ENCODE peak calls at places on chromosomes 2 and 18, in seven cellular contexts. One of them, this sample, is unnamed.

GRCh38 chr2:238039985-238040384 is 20.8 kb upstream of the SCLY start:
- DNase-seq in T follicular helper cell: no peak
- DNase-seq in anterior cingulate cortex: no peak
- DNase-seq in HuH-7.5: no peak
- DNase-seq in NCI-H2171 treated with DMSO at 0.1 percent for 48 hours: no peak
- DNase-seq in stromal cell of bone marrow: no peak
- DNase-seq in choroid plexus epithelial cell: no peak
- DNase-seq in this sample: no peak

GRCh38 chr18:23864620-23865019 is 149.9 kb upstream of the TTC39C start:
- DNase-seq in T follicular helper cell: no peak
- DNase-seq in anterior cingulate cortex: no peak
- DNase-seq in HuH-7.5: no peak
- DNase-seq in NCI-H2171 treated with DMSO at 0.1 percent for 48 hours: no peak
- DNase-seq in stromal cell of bone marrow: no peak
- DNase-seq in choroid plexus epithelial cell: no peak
- DNase-seq in this sample: no peak

GRCh38 chr2:9708683-9709538 is 78.1 kb upstream of the YWHAQ start:
- DNase-seq in T follicular helper cell: no peak
- DNase-seq in anterior cingulate cortex: no peak
- DNase-seq in HuH-7.5: no peak
- DNase-seq in NCI-H2171 treated with DMSO at 0.1 percent for 48 hours: peak
- DNase-seq in stromal cell of bone marrow: no peak
- DNase-seq in choroid plexus epithelial cell: no peak
- DNase-seq in this sample: no peak

GRCh38 chr2:197972017-197972416 is 167.6 kb downstream of the PLCL1 start:
- DNase-seq in T follicular helper cell: no peak
- DNase-seq in anterior cingulate cortex: no peak
- DNase-seq in HuH-7.5: no peak
- DNase-seq in NCI-H2171 treated with DMSO at 0.1 percent for 48 hours: no peak
- DNase-seq in stromal cell of bone marrow: peak
- DNase-seq in choroid plexus epithelial cell: peak
- DNase-seq in this sample: no peak

GRCh38 chr2:172334988-172335387 is 92.4 kb upstream of the ITGA6 start:
- DNase-seq in T follicular helper cell: no peak
- DNase-seq in anterior cingulate cortex: no peak
- DNase-seq in HuH-7.5: no peak
- DNase-seq in NCI-H2171 treated with DMSO at 0.1 percent for 48 hours: no peak
- DNase-seq in stromal cell of bone marrow: no peak
- DNase-seq in choroid plexus epithelial cell: no peak
- DNase-seq in this sample: no peak

GRCh38 chr2:236501531-236501930 is 68.1 kb upstream of the ACKR3 start:
- DNase-seq in T follicular helper cell: no peak
- DNase-seq in anterior cingulate cortex: no peak
- DNase-seq in HuH-7.5: no peak
- DNase-seq in NCI-H2171 treated with DMSO at 0.1 percent for 48 hours: no peak
- DNase-seq in stromal cell of bone marrow: no peak
- DNase-seq in choroid plexus epithelial cell: no peak
- DNase-seq in this sample: no peak

GRCh38 chr2:101545940-101546339 is 71.0 kb upstream of the RFX8 start:
- DNase-seq in T follicular helper cell: no peak
- DNase-seq in anterior cingulate cortex: no peak
- DNase-seq in HuH-7.5: no peak
- DNase-seq in NCI-H2171 treated with DMSO at 0.1 percent for 48 hours: no peak
- DNase-seq in stromal cell of bone marrow: no peak
- DNase-seq in choroid plexus epithelial cell: no peak
- DNase-seq in this sample: no peak

GRCh38 chr2:107681946-107682345 is 144.7 kb upstream of the RGPD4 start:
- DNase-seq in T follicular helper cell: no peak
- DNase-seq in anterior cingulate cortex: no peak
- DNase-seq in HuH-7.5: no peak
- DNase-seq in NCI-H2171 treated with DMSO at 0.1 percent for 48 hours: peak
- DNase-seq in stromal cell of bone marrow: no peak
- DNase-seq in choroid plexus epithelial cell: peak
- DNase-seq in this sample: no peak

GRCh38 chr2:99725810-99726209 is 236.0 kb upstream of the REV1 start:
- DNase-seq in T follicular helper cell: no peak
- DNase-seq in anterior cingulate cortex: no peak
- DNase-seq in HuH-7.5: no peak
- DNase-seq in NCI-H2171 treated with DMSO at 0.1 percent for 48 hours: no peak
- DNase-seq in stromal cell of bone marrow: no peak
- DNase-seq in choroid plexus epithelial cell: peak
- DNase-seq in this sample: no peak